ENCODE peak calls at places on chromosomes 3 and 15, in six cellular contexts. B, R, G, N, Y and D are unnamed samples.

GRCh38 chr3:119063471-119063870 is 28.8 kb upstream of the IGSF11 start:
- DNase-seq in B (no peak), R (no peak), G (no peak), N (no peak), Y (no peak), D (no peak)

GRCh38 chr3:37627951-37628620 is 233.6 kb upstream of the CTDSPL start:
- DNase-seq in B (no peak), R (no peak), G (no peak), N (no peak), Y (no peak), D (no peak)

GRCh38 chr3:69541823-69542264 is 156.0 kb upstream of the FRMD4B start:
- DNase-seq in B (no peak), R (no peak), G (no peak), N (no peak), Y (no peak), D (no peak)

GRCh38 chr3:112464264-112464663 is 35.0 kb downstream of the BTLA start:
- DNase-seq in B (no peak), R (no peak), G (no peak), N (no peak), Y (no peak), D (no peak)

GRCh38 chr15:69031013-69032001 is 16.8 kb downstream of the NOX5 start:
- DNase-seq in B (peak; percentile 7), R (no peak), G (peak; percentile 27), N (peak; percentile 41), Y (peak; percentile 55), D (no peak)

GRCh38 chr15:99305761-99306505 is 54.7 kb downstream of the LRRC28 start:
- DNase-seq in B (peak; percentile 46), R (no peak), G (peak; percentile 84), N (peak; percentile 56), Y (peak; percentile 11), D (peak; percentile 71)

GRCh38 chr15:81516012-81516411 is 142.0 kb upstream of the TMC3 start:
- DNase-seq in B (no peak), R (no peak), G (no peak), N (no peak), Y (no peak), D (no peak)

GRCh38 chr3:52830535-52831258 is at the start of gene ITIH4:
- DNase-seq in B (no peak), R (no peak), G (peak; percentile 44), N (no peak), Y (no peak), D (no peak)

GRCh38 chr3:96538186-96538585 is 276.2 kb upstream of the EPHA6 start:
- DNase-seq in B (no peak), R (no peak), G (no peak), N (no peak), Y (no peak), D (no peak)

GRCh38 chr3:119647177-119647576 is 13.2 kb downstream of the POPDC2 start:
- DNase-seq in B (no peak), R (no peak), G (no peak), N (no peak), Y (no peak), D (no peak)

GRCh38 chr3:53242642-53243041 is 13.2 kb downstream of the TKT start:
- DNase-seq in B (no peak), R (no peak), G (no peak), N (no peak), Y (no peak), D (no peak)

GRCh38 chr3:45929042-45929679 is 14.1 kb upstream of the CXCR6 start:
- DNase-seq in B (peak; percentile 31), R (peak; percentile 30), G (no peak), N (peak; percentile 41), Y (peak; percentile 47), D (no peak)

GRCh38 chr3:194396897-194397756 is 1.9 kb downstream of the GP5 start:
- DNase-seq in B (no peak), R (no peak), G (peak; percentile 27), N (no peak), Y (no peak), D (no peak)

GRCh38 chr3:187878776-187879524 is 133.7 kb upstream of the BCL6 start:
- DNase-seq in B (no peak), R (no peak), G (peak; percentile 71), N (no peak), Y (no peak), D (peak; percentile 58)

GRCh38 chr3:128472462-128473179 is 5.9 kb upstream of the DNAJB8 start:
- DNase-seq in B (no peak), R (no peak), G (no peak), N (no peak), Y (no peak), D (no peak)

GRCh38 chr3:168839692-168840091 is 744.0 kb upstream of the GOLIM4 start:
- DNase-seq in B (no peak), R (no peak), G (no peak), N (no peak), Y (no peak), D (no peak)

GRCh38 chr3:12222765-12223485 is 64.2 kb upstream of the TIMP4 start:
- DNase-seq in B (no peak), R (no peak), G (peak; percentile 72), N (no peak), Y (no peak), D (peak; percentile 72)

DNA sequence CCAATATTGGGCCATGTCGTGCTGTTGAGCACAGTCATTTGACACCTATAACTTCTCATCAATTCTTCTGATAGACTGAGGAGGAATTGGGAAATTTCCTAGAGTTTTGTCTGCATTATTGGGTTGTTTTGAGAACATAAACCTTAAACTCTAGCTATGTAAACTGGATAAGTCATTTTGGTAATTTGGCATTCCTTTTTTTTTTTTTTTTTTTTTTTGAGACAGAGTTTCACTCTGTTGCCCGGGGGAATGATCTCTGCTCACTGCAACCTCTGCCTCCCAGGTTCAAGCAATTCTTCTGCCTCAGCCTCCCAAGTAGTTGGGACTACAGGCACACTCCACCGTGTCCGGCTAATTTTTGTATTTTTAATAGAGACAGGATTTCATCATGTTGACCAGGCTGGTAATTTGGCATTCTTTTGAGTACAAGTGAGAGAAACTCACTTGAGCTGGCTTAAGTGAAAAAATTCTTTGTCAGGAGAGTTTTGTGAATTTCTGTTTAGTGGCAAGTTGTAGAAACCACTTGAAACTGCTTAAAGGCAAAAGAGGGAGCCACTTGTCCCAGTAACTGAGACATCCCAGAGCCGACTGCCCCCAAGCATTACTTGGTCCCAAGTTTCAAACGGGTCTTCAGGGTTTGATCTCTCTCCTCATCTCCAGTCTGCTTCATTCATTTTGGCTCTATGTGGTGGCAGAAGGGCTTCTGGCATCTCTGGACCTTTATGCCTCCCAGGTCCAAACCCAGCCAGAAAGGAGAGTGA is 34.9 kb downstream of the FLNB start:
- DNase-seq in B (no peak), R (no peak), G (no peak), N (no peak), Y (no peak), D (no peak)
- H3K4me1 ChIP-seq in B (no peaks in the 10 kb centered on the region), R (peaks cover 93% of the 10 kb centered on the region), G (peaks cover 76% of the 10 kb centered on the region), N (peaks cover 86% of the 10 kb centered on the region), Y (peaks cover 38% of the 10 kb centered on the region), D (peaks cover 25% of the 10 kb centered on the region)

GRCh38 chr3:123071146-123071545 is 4.3 kb downstream of the PDIA5 start:
- DNase-seq in B (no peak), R (no peak), G (peak; percentile 36), N (no peak), Y (no peak), D (no peak)
- TF ChIP-seq CTCF in B (no peak), R (no peak), G (peak; percentile 16), N (peak; percentile 18), Y (peak; percentile 8), D (no peak)

DNA sequence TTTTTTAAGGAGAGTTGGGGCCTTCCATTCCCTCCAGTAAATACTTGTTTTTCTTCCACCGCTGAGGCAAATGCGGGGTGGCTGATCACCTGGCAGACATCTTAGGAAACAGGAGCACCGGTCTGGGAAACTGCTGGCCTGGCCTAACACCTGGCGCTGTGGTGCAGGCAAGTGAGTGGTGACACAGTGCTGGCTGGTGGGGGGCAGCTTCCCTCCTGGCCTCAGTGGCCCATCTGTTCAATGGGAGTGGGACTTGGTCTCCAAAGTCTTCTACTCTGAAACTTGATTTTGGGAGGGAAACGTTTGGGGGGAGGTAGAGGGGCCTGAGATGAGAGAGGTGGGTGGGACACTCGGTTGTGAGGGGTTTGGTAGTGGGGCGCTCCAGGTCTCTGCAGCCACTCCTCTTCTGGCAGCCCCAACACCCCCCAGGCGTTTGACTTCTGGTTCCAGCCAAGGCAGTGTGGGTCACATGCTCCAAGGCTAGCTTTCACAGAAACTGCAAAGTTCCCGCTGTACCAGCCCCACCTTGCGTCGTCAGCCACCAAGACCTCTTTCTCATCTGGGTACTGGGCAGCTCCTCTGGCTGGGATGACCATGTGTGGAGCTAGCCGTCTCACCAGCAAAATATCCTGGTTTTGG is 4.7 kb downstream of the GHRL start:
- DNase-seq in B (no peak), R (no peak), G (no peak), N (no peak), Y (no peak), D (no peak)
- H3K4me1 ChIP-seq in B (no peaks in the 10 kb centered on the region), R (no peaks in the 10 kb centered on the region), G (peaks cover 17% of the 10 kb centered on the region), N (peaks cover 27% of the 10 kb centered on the region), Y (no peaks in the 10 kb centered on the region), D (no peaks in the 10 kb centered on the region)

GRCh38 chr3:108201258-108201657 is 21.0 kb downstream of the IFT57 start:
- DNase-seq in B (no peak), R (no peak), G (no peak), N (no peak), Y (no peak), D (no peak)

GRCh38 chr3:108200024-108200423 is 22.2 kb downstream of the IFT57 start:
- DNase-seq in B (no peak), R (no peak), G (no peak), N (no peak), Y (no peak), D (no peak)

GRCh38 chr3:108208831-108209230 is 13.4 kb downstream of the IFT57 start:
- DNase-seq in B (no peak), R (no peak), G (no peak), N (no peak), Y (no peak), D (no peak)

GRCh38 chr3:108202080-108202479 is 20.1 kb downstream of the IFT57 start:
- DNase-seq in B (no peak), R (no peak), G (peak; percentile 71), N (no peak), Y (no peak), D (no peak)

DNA sequence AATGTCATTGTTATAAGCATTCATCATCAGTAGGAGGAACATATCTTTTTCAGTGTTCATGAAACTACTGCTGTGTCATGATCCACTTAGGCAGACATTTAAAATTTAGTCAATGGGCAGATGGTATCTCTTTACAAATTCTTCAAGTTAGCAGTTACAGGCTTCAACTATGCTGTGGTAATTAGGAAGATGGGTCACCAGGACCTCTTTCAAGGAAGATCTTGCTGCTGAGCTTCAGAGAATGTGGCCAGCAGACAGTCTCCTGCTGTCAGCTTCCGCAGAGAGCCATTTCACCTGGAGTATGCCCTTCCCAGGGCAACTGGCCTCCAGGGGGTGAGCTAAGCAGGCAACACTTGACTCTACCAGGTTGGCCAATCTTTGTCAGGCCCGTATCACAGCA is 19.4 kb downstream of the IFT57 start:
- DNase-seq in B (no peak), R (no peak), G (peak; percentile 48), N (no peak), Y (peak; percentile 13), D (no peak)
- TF ChIP-seq CTCF in B (no peak), R (peak; percentile 15), G (no peak), N (no peak), Y (no peak), D (no peak)